ENCODE peak calls at places on chromosomes 3 and 15, in eight cellular contexts. W, A, V, E, S, I, L and H are unnamed samples.

GRCh38 chr3:172223870-172224269 is 184.5 kb downstream of the FNDC3B start:
- DNase-seq in W (no peak), A (no peak), V (no peak), E (no peak), S (no peak), I (no peak), L (no peak), H (no peak)

GRCh38 chr15:82105458-82106205 is 59.8 kb upstream of the MEX3B start:
- DNase-seq in W (no peak), A (peak), V (no peak), E (no peak), S (peak), I (peak), L (no peak), H (no peak)

GRCh38 chr15:43211336-43211735 is 9.5 kb downstream of the EPB42 start:
- DNase-seq in W (no peak), A (no peak), V (no peak), E (no peak), S (no peak), I (no peak), L (no peak), H (no peak)

GRCh38 chr3:197151562-197151961 is 121.9 kb upstream of the MELTF start:
- DNase-seq in W (peak), A (peak), V (peak), E (no peak), S (peak), I (peak), L (peak), H (peak)

GRCh38 chr3:178960191-178960590 is 111.4 kb downstream of the ZMAT3 start:
- DNase-seq in W (no peak), A (no peak), V (peak), E (no peak), S (no peak), I (no peak), L (no peak), H (no peak)

GRCh38 chr3:174342941-174343431 is 516.1 kb upstream of the NAALADL2 start:
- DNase-seq in W (no peak), A (no peak), V (no peak), E (no peak), S (no peak), I (peak), L (no peak), H (no peak)

GRCh38 chr3:171788546-171789351 is 21.5 kb downstream of the PLD1 start:
- DNase-seq in W (no peak), A (no peak), V (peak), E (no peak), S (peak), I (peak), L (no peak), H (no peak)

GRCh38 chr3:119457260-119457659 is 6.2 kb downstream of the TMEM39A start:
- DNase-seq in W (peak), A (no peak), V (no peak), E (no peak), S (no peak), I (no peak), L (no peak), H (no peak)

GRCh38 chr3:39447637-39448483 is 19.6 kb upstream of the MOBP start:
- DNase-seq in W (peak), A (peak), V (peak), E (peak), S (peak), I (peak), L (peak), H (peak)

GRCh38 chr3:99720985-99721632 is 82.7 kb downstream of the COL8A1 start:
- DNase-seq in W (no peak), A (no peak), V (no peak), E (no peak), S (no peak), I (peak), L (no peak), H (no peak)

GRCh38 chr3:139764069-139764905 is 86.5 kb upstream of the NMNAT3 start:
- DNase-seq in W (no peak), A (no peak), V (no peak), E (no peak), S (no peak), I (peak), L (no peak), H (no peak)

GRCh38 chr3:58117561-58118305 is 93.0 kb downstream of the DNASE1L3 start:
- DNase-seq in W (no peak), A (peak), V (no peak), E (no peak), S (peak), I (peak), L (peak), H (no peak)

GRCh38 chr3:101850327-101851048 is 1.2 kb downstream of the NFKBIZ start:
- DNase-seq in W (no peak), A (no peak), V (no peak), E (peak), S (no peak), I (peak), L (no peak), H (no peak)

GRCh38 chr3:101848754-101849713 is at the start of gene NFKBIZ:
- DNase-seq in W (no peak), A (peak), V (peak), E (peak), S (peak), I (peak), L (peak), H (no peak)

GRCh38 chr3:101851072-101851471 is 1.8 kb downstream of the NFKBIZ start:
- DNase-seq in W (no peak), A (no peak), V (no peak), E (no peak), S (no peak), I (no peak), L (no peak), H (no peak)

GRCh38 chr3:101848326-101848725 is 988 bp upstream of the NFKBIZ start:
- DNase-seq in W (no peak), A (no peak), V (no peak), E (no peak), S (no peak), I (no peak), L (no peak), H (no peak)

GRCh38 chr3:101849714-101850326 is 506 bp downstream of the NFKBIZ start:
- DNase-seq in W (no peak), A (peak), V (no peak), E (peak), S (no peak), I (no peak), L (peak), H (no peak)
- TF ChIP-seq CTCF in W (no peak), A (no peak), V (no peak), E (no peak), S (no peak), I (no peak), L (no peak), H (no peak)

GRCh38 chr15:62421289-62421688 is 256.2 kb upstream of the C2CD4B start:
- DNase-seq in W (no peak), A (no peak), V (no peak), E (no peak), S (no peak), I (no peak), L (no peak), H (no peak)
- TF ChIP-seq CTCF in W (no peak), A (no peak), V (no peak), E (no peak), S (no peak), I (no peak), L (no peak), H (no peak)

GRCh38 chr3:15976524-15976923 is 178.7 kb upstream of the ANKRD28 start:
- DNase-seq in W (no peak), A (no peak), V (no peak), E (no peak), S (no peak), I (no peak), L (no peak), H (no peak)

GRCh38 chr3:15977089-15977488 is 179.3 kb upstream of the ANKRD28 start:
- DNase-seq in W (no peak), A (no peak), V (no peak), E (no peak), S (no peak), I (no peak), L (no peak), H (no peak)

GRCh38 chr3:15973930-15974329 is 176.2 kb upstream of the ANKRD28 start:
- DNase-seq in W (no peak), A (no peak), V (no peak), E (no peak), S (no peak), I (no peak), L (no peak), H (no peak)

GRCh38 chr3:15973414-15973813 is 175.6 kb upstream of the ANKRD28 start:
- DNase-seq in W (no peak), A (no peak), V (no peak), E (no peak), S (no peak), I (no peak), L (no peak), H (no peak)

DNA sequence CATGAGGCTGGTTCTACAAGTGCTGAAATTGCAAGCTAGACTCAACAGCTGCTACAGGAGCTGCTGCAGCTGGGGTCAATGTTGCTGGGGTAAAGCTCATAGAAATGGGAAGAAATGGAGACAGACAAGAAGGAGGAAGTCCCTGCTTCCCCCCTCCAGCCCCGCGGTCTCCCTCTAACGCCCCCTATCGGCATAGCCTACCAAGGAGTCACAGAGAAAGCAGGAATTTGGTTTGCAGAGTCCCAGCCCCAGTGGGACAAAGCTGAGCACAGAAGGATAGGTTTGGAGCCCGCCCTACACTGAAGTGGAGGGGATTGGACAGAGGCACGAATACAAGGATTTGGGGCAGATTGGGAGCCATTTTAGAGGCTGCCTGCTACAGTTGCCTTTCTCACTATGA is 176.9 kb upstream of the ANKRD28 start:
- DNase-seq in W (no peak), A (no peak), V (no peak), E (no peak), S (no peak), I (no peak), L (no peak), H (no peak)
- TF ChIP-seq CTCF in W (peak), A (no peak), V (peak), E (no peak), S (peak), I (no peak), L (no peak), H (peak)

GRCh38 chr15:77784361-77785292 is 151.9 kb upstream of the LINGO1 start:
- DNase-seq in W (no peak), A (no peak), V (no peak), E (no peak), S (no peak), I (no peak), L (peak), H (no peak)
- TF ChIP-seq CTCF in W (no peak), A (no peak), V (peak), E (no peak), S (peak), I (peak), L (no peak), H (peak)

GRCh38 chr3:115380883-115381572 is 233.9 kb upstream of the ZBTB20 start:
- DNase-seq in W (no peak), A (no peak), V (no peak), E (no peak), S (no peak), I (no peak), L (no peak), H (no peak)
- TF ChIP-seq CTCF in W (no peak), A (no peak), V (no peak), E (no peak), S (peak), I (peak), L (no peak), H (peak)

GRCh38 chr15:41660235-41661077 is at the start of gene MGA:
- DNase-seq in W (peak), A (peak), V (peak), E (peak), S (peak), I (peak), L (peak), H (no peak)
- TF ChIP-seq CTCF in W (no peak), A (peak), V (no peak), E (no peak), S (no peak), I (no peak), L (no peak), H (peak)

GRCh38 chr3:107421170-107421792 is 44.0 kb downstream of the CCDC54 start:
- DNase-seq in W (no peak), A (no peak), V (peak), E (no peak), S (no peak), I (peak), L (peak), H (no peak)
- TF ChIP-seq CTCF in W (peak), A (peak), V (peak), E (no peak), S (peak), I (peak), L (peak), H (peak)

GRCh38 chr3:123031051-123031450 is 3.5 kb upstream of the SEMA5B start:
- DNase-seq in W (no peak), A (no peak), V (no peak), E (no peak), S (no peak), I (no peak), L (no peak), H (no peak)

GRCh38 chr3:123026551-123027291 is 842 bp downstream of the SEMA5B start:
- DNase-seq in W (no peak), A (peak), V (no peak), E (no peak), S (no peak), I (no peak), L (peak), H (no peak)

GRCh38 chr3:123028233-123028828 is 768 bp upstream of the SEMA5B start:
- DNase-seq in W (peak), A (peak), V (peak), E (no peak), S (peak), I (peak), L (peak), H (peak)

GRCh38 chr3:123025642-123026521 is 1.7 kb downstream of the SEMA5B start:
- DNase-seq in W (no peak), A (peak), V (no peak), E (no peak), S (no peak), I (no peak), L (no peak), H (no peak)

GRCh38 chr3:123027292-123028232 is at the start of gene SEMA5B:
- DNase-seq in W (no peak), A (peak), V (no peak), E (no peak), S (no peak), I (peak), L (peak), H (no peak)
- TF ChIP-seq CTCF in W (peak), A (no peak), V (peak), E (peak), S (no peak), I (peak), L (no peak), H (peak)

GRCh38 chr15:32643907-32644445 is 2.5 kb downstream of the SCG5 start:
- DNase-seq in W (no peak), A (no peak), V (no peak), E (no peak), S (no peak), I (no peak), L (no peak), H (no peak)
- TF ChIP-seq CTCF in W (no peak), A (no peak), V (no peak), E (no peak), S (no peak), I (no peak), L (no peak), H (no peak)